ENCODE peak calls at places on chromosomes 16 and 17, in eight cellular contexts. V, A, H, U, S, C, D and T are unnamed samples. For H3K9me2, the result is how much of the 10 kb centered on the place peaks cover.

GRCh38 chr17:42436401-42436800 is 13.3 kb upstream of the CAVIN1 start:
- DNase-seq in V (no peak), A (no peak), H (peak), U (peak), S (no peak), C (no peak), D (no peak), T (no peak)

GRCh38 chr17:5055543-5055942 is 20.3 kb upstream of the SLC52A1 start:
- DNase-seq in V (peak), A (peak), H (no peak), U (no peak), S (no peak), C (no peak), D (peak), T (no peak)

GRCh38 chr17:57930239-57930638 is 25.0 kb downstream of the CUEDC1 start:
- DNase-seq in V (no peak), A (no peak), H (no peak), U (no peak), S (no peak), C (no peak), D (no peak), T (no peak)

GRCh38 chr16:81151648-81152047 is 55.5 kb upstream of the GCSH start:
- DNase-seq in V (no peak), A (no peak), H (no peak), U (no peak), S (no peak), C (no peak), D (no peak), T (no peak)

GRCh38 chr16:49631521-49632041 is 224.3 kb downstream of the ZNF423 start:
- DNase-seq in V (no peak), A (no peak), H (peak), U (peak), S (no peak), C (no peak), D (no peak), T (no peak)

GRCh38 chr17:79619636-79620206 is 8.9 kb upstream of the RBFOX3 start:
- DNase-seq in V (no peak), A (no peak), H (no peak), U (no peak), S (no peak), C (no peak), D (peak), T (no peak)

GRCh38 chr17:37743612-37743874 is 1.3 kb downstream of the HNF1B start:
- DNase-seq in V (no peak), A (no peak), H (no peak), U (peak), S (no peak), C (no peak), D (peak), T (no peak)

GRCh38 chr16:4902038-4902437 is 34.9 kb downstream of the PPL start:
- DNase-seq in V (no peak), A (no peak), H (no peak), U (no peak), S (no peak), C (no peak), D (no peak), T (no peak)

GRCh38 chr16:29745126-29745852 is 501 bp downstream of the C16orf54 start:
- DNase-seq in V (peak), A (no peak), H (no peak), U (no peak), S (no peak), C (no peak), D (no peak), T (peak)

GRCh38 chr16:3175157-3176153 is 12.5 kb upstream of the OR1F1 start:
- DNase-seq in V (peak), A (no peak), H (no peak), U (no peak), S (peak), C (peak), D (no peak), T (no peak)

GRCh38 chr16:26791166-26791565 is 275.6 kb upstream of the C16orf82 start:
- DNase-seq in V (no peak), A (peak), H (no peak), U (no peak), S (no peak), C (no peak), D (no peak), T (no peak)

GRCh38 chr16:60230666-60231065 is 1496.5 kb upstream of the GOT2 start:
- DNase-seq in V (no peak), A (no peak), H (no peak), U (no peak), S (no peak), C (peak), D (no peak), T (peak)

GRCh38 chr16:56815721-56816120 is 49.3 kb upstream of the SLC12A3 start:
- DNase-seq in V (no peak), A (no peak), H (no peak), U (no peak), S (no peak), C (no peak), D (no peak), T (no peak)

GRCh38 chr17:3935140-3935542 is 18.9 kb upstream of the P2RX1 start:
- DNase-seq in V (peak), A (peak), H (peak), U (peak), S (peak), C (peak), D (peak), T (no peak)

GRCh38 chr16:19167710-19168172 is 299 bp upstream of the SYT17 start:
- DNase-seq in V (peak), A (peak), H (peak), U (peak), S (peak), C (peak), D (peak), T (peak)

DNA sequence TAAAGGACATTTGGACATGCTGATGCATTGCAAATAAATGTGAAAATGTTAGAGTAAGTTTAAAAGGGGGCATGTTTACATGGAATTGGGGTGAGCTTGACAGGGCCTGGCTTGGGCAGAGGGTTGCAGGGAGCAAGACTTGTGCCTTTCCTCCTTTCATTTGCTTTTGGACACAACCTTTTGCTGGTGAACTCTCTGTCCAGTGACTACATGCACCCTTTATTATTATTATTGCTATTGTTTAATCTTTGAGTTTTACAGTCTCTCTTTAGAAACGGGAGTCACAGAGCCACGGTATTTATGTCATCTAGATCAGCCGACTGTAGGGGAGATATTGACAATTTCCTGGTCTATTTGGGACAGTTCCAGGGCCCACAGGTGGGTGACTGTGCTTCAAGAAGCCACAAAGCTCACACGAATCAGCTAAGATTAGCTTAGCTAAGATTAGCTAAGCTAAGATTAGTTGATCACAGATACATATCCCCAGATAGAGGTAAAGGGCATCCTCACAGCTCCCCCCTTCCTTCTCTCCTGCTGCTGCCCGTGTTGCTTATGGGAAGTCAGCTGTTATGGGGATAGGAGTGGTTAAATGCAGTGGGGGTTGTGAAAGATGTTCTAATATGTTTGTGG is 28.9 kb upstream of the ETV4 start:
- DNase-seq in V (no peak), A (no peak), H (no peak), U (no peak), S (no peak), C (peak), D (no peak), T (no peak)
- H2AFZ ChIP-seq in V (no peak), A (peak), H (no peak), U (no peak), S (no peak), C (no peak), D (no peak), T (no peak)

GRCh38 chr16:11377156-11377555 is 31.9 kb downstream of the RMI2 start:
- DNase-seq in V (no peak), A (no peak), H (peak), U (no peak), S (no peak), C (no peak), D (no peak), T (no peak)
- H3K9me2 ChIP-seq in V (under half), A (under half), H (under half), U (under half), S (under half), C (under half), D (under half), T (under half)

DNA sequence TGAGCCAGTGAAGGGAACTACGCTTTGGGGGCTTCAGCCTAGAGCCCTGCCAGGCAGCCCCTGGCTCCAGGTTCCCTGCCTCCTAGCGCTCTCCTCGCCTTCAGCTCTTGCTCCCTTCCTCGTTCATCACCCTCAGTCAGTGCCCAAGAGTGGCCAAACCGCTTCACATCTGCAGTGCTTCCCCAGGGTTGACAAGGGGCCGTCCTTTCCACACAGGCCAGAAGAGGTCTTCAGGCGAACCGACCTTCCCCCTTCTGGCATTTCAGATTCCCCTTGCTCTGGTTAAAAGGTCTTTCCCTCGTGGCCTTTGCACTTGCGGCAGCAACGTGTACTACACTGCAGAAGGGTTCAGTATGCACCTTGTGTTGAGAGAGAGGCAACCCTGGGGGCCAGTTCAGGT is 4.1 kb downstream of the RASD1 start:
- DNase-seq in V (no peak), A (no peak), H (no peak), U (no peak), S (no peak), C (no peak), D (no peak), T (no peak)
- TF ChIP-seq EZH2phosphoT487 in V (no peak), A (no peak), H (no peak), U (no peak), S (no peak), C (no peak), D (no peak), T (no peak)

GRCh38 chr16:20626971-20627370 is 50.8 kb upstream of the ACSM2B start:
- DNase-seq in V (no peak), A (no peak), H (no peak), U (no peak), S (no peak), C (no peak), D (no peak), T (no peak)
- H2AFZ ChIP-seq in V (peak), A (no peak), H (no peak), U (no peak), S (no peak), C (no peak), D (no peak), T (no peak)

GRCh38 chr16:72909196-72909595 is 138.7 kb downstream of the ZFHX3 start:
- DNase-seq in V (no peak), A (no peak), H (no peak), U (no peak), S (no peak), C (no peak), D (no peak), T (no peak)
- H3K9me2 ChIP-seq in V (under half), A (under half), H (under half), U (under half), S (under half), C (under half), D (under half), T (under half)

DNA sequence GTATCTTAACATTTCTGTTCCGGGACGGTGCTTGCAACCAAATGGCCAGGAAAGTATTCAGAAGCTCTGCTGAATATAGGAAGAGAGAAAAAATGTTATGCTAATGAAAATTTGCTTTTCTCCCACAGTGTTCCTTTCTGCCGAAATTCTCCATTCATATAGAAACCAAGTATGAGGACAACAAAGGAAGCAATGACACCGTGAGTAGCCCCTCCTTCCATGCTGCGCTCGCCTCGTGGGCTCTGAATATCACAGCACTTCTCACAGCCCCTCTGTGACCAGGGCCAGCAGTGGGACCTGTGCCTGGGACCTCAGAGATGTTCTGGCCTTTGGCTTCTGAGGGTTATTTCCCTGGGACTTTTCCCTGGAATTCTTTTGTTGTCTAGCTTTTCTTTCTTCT is 139.7 kb upstream of the NOL11 start:
- DNase-seq in V (peak), A (no peak), H (no peak), U (no peak), S (no peak), C (no peak), D (no peak), T (no peak)
- TF ChIP-seq EZH2phosphoT487 in V (no peak), A (no peak), H (no peak), U (no peak), S (no peak), C (no peak), D (no peak), T (no peak)

DNA sequence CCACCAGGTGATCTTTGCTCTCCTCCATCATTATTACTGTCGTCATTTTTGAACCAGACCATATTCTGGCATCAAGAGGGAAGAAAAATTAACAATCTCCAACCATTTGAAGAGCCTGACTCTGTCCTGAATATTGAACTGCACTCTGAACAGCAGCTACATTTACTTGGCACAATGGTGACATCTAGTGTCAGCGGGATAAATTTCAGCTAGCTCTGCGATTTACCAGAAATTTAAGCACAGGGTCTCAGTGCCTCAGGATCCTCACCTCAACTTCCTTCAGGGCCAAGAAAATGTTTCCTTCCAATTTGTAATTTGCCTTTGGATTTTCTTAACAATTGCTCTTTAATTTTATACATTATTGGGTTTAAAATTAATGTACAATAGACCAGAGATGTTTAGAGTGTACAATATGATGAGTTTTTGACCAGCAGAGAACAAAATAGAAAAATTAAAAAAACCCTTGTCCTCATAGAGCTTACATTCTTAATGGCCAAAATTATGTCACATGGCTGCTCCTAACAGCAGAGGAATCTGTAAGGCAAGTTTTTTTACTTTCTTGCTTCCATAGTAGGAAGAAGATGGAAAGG is 10.7 kb upstream of the ZNF19 start:
- DNase-seq in V (peak), A (peak), H (peak), U (peak), S (peak), C (peak), D (peak), T (peak)
- H2AFZ ChIP-seq in V (no peak), A (no peak), H (no peak), U (no peak), S (no peak), C (no peak), D (no peak), T (no peak)

GRCh38 chr16:87914326-87914725 is 22.0 kb downstream of the CA5A start:
- DNase-seq in V (no peak), A (no peak), H (no peak), U (no peak), S (no peak), C (no peak), D (no peak), T (no peak)
- H3K9me2 ChIP-seq in V (under half), A (under half), H (under half), U (under half), S (under half), C (under half), D (under half), T (under half)

GRCh38 chr17:1789936-1790335 is 28.1 kb downstream of the SERPINF1 start:
- DNase-seq in V (no peak), A (no peak), H (peak), U (no peak), S (no peak), C (no peak), D (no peak), T (no peak)
- TF ChIP-seq EZH2phosphoT487 in V (no peak), A (no peak), H (no peak), U (no peak), S (no peak), C (no peak), D (no peak), T (no peak)